ENCODE peak calls at places on chromosomes 7 and 10, in five cellular contexts. O, B, U, D and Z are unnamed samples.

GRCh38 chr10:42982886-42983594 is 93.8 kb upstream of the RET start:
- DNase-seq in O (peak), B (no peak), U (peak), D (no peak), Z (peak)

GRCh38 chr10:93752761-93753160 is 5.0 kb upstream of the LGI1 start:
- DNase-seq in O (no peak), B (no peak), U (no peak), D (no peak), Z (no peak)

GRCh38 chr7:112546723-112547513 is 66.1 kb downstream of the LSMEM1 start:
- DNase-seq in O (no peak), B (no peak), U (no peak), D (peak), Z (no peak)

GRCh38 chr10:67837519-67838314 is at the start of gene DNAJC12:
- DNase-seq in O (no peak), B (peak), U (no peak), D (peak), Z (no peak)

GRCh38 chr10:78419481-78420265 is 386.0 kb downstream of the RPS24 start:
- DNase-seq in O (no peak), B (no peak), U (peak), D (no peak), Z (no peak)

GRCh38 chr7:74713567-74713966 is 56.0 kb downstream of the GTF2I start:
- DNase-seq in O (no peak), B (no peak), U (no peak), D (no peak), Z (no peak)

GRCh38 chr10:116765549-116766162 is 23.3 kb upstream of the HSPA12A start:
- DNase-seq in O (peak), B (peak), U (no peak), D (no peak), Z (peak)

GRCh38 chr10:95308389-95309302 is 17.8 kb upstream of the PDLIM1 start:
- DNase-seq in O (no peak), B (no peak), U (peak), D (no peak), Z (peak)

GRCh38 chr7:4066626-4067475 is 615.2 kb upstream of the FOXK1 start:
- DNase-seq in O (no peak), B (no peak), U (peak), D (no peak), Z (no peak)

GRCh38 chr7:28455486-28455885 is 43.2 kb downstream of the CREB5 start:
- DNase-seq in O (no peak), B (no peak), U (no peak), D (no peak), Z (no peak)

GRCh38 chr10:73465978-73466709 is 29.7 kb downstream of the PPP3CB start:
- DNase-seq in O (no peak), B (no peak), U (no peak), D (peak), Z (no peak)

GRCh38 chr10:35824704-35825103 is 182.6 kb upstream of the FZD8 start:
- DNase-seq in O (no peak), B (no peak), U (no peak), D (no peak), Z (no peak)

GRCh38 chr7:84394219-84394618 is 199.6 kb upstream of the SEMA3A start:
- DNase-seq in O (no peak), B (no peak), U (no peak), D (no peak), Z (no peak)

GRCh38 chr7:69691734-69692133 is 93.5 kb downstream of the AUTS2 start:
- DNase-seq in O (no peak), B (no peak), U (no peak), D (no peak), Z (no peak)

GRCh38 chr10:32947586-32947985 is 10.4 kb downstream of the ITGB1 start:
- DNase-seq in O (no peak), B (no peak), U (no peak), D (no peak), Z (no peak)

GRCh38 chr10:13956826-13957225 is 370.1 kb downstream of the PRPF18 start:
- DNase-seq in O (no peak), B (no peak), U (peak), D (no peak), Z (peak)

GRCh38 chr10:97321032-97321806 is 2.1 kb downstream of the FRAT1 start:
- DNase-seq in O (peak), B (no peak), U (no peak), D (no peak), Z (peak)

GRCh38 chr7:155000795-155001194 is 2.1 kb downstream of the PAXIP1 start:
- DNase-seq in O (no peak), B (peak), U (no peak), D (no peak), Z (peak)

DNA sequence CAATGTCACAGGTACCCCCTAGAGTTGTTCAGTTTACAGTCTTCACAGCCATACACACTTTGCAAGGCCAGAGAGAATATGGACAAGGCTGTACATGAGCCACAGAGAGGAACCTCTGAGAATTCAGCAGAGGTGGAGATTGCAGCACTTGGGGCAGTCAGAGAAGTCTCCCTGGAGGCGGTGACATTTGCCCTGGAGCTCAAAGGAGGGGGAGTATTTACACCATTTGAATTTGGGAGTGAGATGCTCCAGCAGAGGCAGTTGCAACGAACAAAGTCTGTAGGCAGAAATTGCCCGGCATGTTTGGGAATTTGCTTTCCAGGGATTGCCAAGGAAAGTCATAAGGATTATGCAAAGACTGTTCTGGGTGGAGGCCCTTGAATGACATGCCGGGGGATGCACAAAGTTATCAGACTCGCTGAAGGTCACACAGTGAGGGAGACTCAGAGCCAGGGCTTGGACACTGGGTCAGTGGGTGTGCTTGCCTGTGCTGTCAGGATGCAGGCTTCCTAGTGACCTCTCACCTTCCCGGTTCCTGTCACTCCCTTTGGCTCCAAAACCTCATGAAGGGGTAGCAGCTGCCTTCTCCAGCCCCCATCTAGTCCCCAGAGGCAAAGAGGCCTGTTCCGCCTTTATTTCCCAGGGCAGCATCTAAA is 160.8 kb upstream of the PCBD1 start:
- DNase-seq in O (no peak), B (no peak), U (no peak), D (no peak), Z (no peak)
- TF ChIP-seq POLR2AphosphoS5 in O (no peak), B (no peak), U (no peak), D (no peak), Z (no peak)

DNA sequence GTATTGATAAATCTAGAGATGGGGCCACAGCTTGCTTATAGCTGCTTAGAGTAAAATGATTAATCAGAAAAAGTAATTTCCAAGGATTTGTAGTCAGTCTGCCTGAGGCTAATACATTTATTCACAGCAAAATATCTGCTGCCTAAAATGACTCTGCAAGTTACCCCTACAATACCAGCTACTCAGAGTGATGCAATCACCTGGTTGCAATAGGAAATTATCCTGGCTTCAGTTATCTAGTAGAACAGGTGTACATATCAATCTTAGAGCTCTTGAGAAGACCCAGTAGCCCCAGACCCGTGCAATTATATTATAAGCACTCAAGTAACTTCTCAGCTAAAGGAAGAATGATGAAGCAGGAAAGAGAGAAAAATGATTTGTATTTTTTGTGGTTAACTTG is 140.6 kb upstream of the PRSS1 start:
- DNase-seq in O (no peak), B (no peak), U (no peak), D (no peak), Z (no peak)
- H3K27ac ChIP-seq in O (no peak), B (no peak), U (no peak), D (no peak), Z (no peak)

GRCh38 chr7:73354787-73355186 is 26.8 kb downstream of the FKBP6 start:
- DNase-seq in O (peak), B (no peak), U (no peak), D (no peak), Z (no peak)

GRCh38 chr7:73353243-73353642 is 25.3 kb downstream of the FKBP6 start:
- DNase-seq in O (no peak), B (no peak), U (no peak), D (no peak), Z (no peak)

GRCh38 chr7:73351447-73352167 is 23.6 kb downstream of the FKBP6 start:
- DNase-seq in O (peak), B (no peak), U (no peak), D (no peak), Z (no peak)

GRCh38 chr7:73354196-73354595 is 26.2 kb downstream of the FKBP6 start:
- DNase-seq in O (no peak), B (no peak), U (no peak), D (no peak), Z (no peak)

DNA sequence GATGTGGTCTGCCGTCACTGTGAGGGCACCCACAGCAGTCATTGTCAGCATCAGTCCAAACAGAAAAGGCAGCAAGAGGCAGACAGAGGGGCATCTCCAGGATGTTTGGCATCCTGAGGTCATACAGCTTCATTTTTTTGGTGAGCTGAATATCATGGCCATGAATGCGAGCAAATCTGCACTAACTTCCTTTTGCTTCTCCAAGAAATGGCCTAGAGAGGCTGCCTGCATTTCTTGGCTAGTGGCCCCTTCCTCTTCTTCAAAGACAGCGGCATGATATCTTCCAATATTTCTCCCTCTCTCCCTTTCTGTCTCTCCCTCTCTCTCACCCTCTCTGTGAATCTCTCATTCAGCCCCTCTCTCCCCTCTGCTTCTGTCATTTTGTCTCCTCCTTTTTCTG is 24.8 kb downstream of the FKBP6 start:
- DNase-seq in O (no peak), B (no peak), U (no peak), D (no peak), Z (no peak)
- TF ChIP-seq POLR2AphosphoS5 in O (no peak), B (no peak), U (no peak), D (no peak), Z (no peak)

DNA sequence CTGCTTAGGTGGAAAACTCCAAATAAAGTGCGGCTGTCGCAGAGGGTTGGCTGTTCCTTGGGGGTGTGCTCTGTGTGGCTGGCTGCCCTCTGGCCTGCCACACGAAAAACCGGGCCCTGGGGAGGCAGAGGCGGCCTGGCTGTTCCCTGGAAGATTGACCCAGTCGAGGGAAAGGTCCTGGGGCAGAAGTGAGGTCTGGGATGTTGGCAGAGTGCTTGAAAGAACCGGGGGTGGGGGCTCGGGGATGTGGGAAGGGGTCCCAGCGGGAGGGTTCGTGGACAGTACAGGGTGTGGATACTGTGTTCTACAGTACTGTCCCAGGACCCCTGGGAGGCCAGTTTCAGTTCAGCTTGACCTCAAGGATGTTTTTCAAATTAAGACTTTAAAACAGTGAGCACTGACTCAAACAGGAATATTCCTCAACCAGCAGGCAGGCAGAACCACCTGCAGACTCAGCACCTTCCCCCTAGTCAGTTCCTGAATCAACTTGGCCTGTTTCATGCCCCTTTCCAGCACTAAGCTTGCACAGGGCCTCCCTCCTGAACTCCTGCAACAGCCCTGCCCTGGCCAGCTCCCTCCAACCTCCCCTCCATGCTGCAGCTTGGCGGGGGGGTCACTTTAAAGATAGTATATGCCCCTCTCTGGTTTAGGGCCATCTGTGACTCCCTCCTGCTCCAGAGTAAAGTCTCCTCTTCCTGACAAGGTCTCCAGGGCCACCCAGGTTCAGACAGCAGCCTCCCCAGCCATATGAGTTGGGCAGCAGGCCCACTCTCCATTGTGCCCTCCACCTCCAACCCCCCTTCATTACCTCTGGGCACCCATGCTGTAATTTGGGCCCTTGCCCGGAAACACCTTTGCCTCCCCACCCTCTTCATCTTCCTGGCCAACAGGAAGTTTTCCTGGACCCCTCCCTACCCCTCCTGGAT is 3.2 kb upstream of the ATP6V1F start:
- DNase-seq in O (no peak), B (no peak), U (peak), D (no peak), Z (no peak)
- H3K27ac ChIP-seq in O (no peak), B (peak), U (peak), D (no peak), Z (peak)

DNA sequence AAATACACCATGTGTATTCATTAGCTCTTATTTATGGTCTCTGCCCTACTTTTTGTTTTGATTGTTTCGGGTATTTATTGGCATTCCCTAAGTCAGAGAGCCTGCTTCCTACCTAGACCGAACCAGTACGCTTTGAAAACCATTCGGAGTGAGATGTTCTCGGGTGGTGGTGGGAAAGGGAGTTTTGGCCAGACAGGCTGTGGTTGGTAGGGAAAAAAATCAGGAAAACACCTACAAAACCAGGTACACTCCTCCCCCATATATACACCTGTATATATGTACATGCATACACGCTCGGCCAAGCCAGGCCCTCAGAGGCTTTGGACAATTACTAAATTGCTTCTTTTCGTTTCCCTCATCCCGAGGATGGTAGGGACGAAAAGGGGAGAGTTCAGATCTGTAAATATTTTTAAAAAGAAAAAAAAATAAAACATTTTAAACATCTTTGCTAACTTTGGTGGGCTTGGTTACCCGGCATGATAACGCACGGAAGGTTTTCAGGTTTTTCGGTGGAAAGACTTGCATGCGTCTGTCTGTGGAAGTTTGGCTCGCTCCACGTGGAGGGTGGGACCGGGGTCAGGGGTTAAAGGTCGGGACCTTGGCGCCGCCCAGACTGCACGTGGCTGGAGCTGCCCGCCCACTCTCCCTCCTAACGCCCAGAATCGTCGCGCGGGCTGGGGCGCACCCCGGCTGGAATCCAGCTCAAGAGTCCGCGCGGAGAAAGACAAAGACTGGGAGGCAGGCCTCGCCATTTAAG is 2.5 kb downstream of the HMX2 start:
- DNase-seq in O (no peak), B (no peak), U (no peak), D (no peak), Z (no peak)
- TF ChIP-seq POLR2AphosphoS5 in O (no peak), B (no peak), U (no peak), D (no peak), Z (no peak)

DNA sequence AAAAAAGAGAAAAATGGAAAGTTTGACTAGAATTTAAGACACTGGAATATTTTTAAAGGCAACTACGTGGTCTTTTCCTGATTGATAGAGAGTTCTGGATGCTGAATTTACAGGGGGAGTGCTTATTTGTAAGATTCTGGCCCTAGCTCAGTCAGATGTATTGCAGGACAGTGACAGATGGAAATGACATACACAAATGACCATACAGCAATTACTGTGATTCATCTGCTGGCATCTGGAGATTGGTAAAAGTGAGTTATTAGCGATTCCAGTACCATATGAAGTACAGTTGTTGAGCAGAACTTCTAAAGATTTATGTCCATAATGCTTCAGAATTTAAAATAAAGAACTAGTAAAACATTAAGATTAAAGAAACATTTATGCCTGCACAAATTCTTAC is 243.3 kb downstream of the CRPPA start:
- DNase-seq in O (no peak), B (no peak), U (no peak), D (peak), Z (no peak)
- H3K27ac ChIP-seq in O (no peak), B (no peak), U (no peak), D (peak), Z (no peak)

DNA sequence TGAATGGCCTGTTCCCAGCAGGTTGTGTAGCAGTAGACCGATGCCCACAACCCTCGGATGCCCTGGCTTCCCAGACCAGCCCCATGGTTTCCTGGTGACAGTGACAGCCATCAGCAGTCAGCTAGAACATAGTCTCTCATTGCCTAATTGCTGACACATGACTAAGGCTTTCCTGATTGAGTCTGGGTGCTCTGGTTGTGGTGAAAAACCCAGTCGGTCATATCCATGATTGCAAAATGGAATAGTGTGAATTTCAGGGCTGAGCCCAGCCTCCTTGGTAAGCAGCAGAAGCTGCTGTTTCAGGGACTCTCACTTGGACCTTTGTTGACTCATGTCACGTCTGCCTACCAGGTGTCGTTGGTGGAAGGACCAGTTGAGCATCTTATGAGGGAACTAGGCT is 36.6 kb downstream of the POR start:
- DNase-seq in O (peak), B (no peak), U (no peak), D (peak), Z (no peak)
- TF ChIP-seq POLR2AphosphoS5 in O (peak), B (no peak), U (no peak), D (no peak), Z (no peak)

DNA sequence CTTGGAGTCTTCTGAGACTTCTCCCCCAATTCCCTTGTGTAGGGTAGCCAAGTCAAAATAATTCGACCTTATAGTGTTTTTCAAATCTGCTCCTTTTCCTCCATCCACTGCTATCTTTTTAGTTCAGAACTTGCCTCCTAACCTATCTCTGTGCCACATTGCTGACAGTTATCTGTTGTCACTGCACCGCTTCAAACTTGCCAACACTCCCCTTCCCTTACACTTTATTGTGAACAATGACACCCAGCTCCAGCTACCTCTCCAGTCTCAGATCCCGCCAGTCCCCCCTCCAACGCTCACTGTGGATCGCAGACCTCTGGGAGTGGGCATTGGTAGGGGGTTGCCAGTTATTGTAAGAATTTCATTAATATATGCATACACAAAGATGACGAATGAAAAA is 16.3 kb upstream of the HPS1 start:
- DNase-seq in O (no peak), B (peak), U (no peak), D (no peak), Z (no peak)
- H3K27ac ChIP-seq in O (no peak), B (peak), U (no peak), D (no peak), Z (no peak)